ENCODE peak calls at places on chromosomes 7 and 10, in seven cellular contexts. One of them, this sample, is unnamed.

GRCh38 chr7:78296689-78297371 is 498.3 kb downstream of the PHTF2 start:
- DNase-seq in mesothelial cell of epicardium: no peak
- DNase-seq in neural crest cell: no peak
- DNase-seq in effector memory CD8-positive, alpha-beta T cell: no peak
- DNase-seq in NCI-H524: no peak
- DNase-seq in IMR-90: no peak
- DNase-seq in ELR: no peak
- DNase-seq in this sample: no peak

GRCh38 chr10:72340510-72340895 is 14.2 kb downstream of the DNAJB12 start:
- DNase-seq in IMR-90: no peak
- DNase-seq in ELR: peak; percentile 74
- DNase-seq in neural crest cell: peak; percentile 79
- DNase-seq in mesothelial cell of epicardium: peak; percentile 80
- DNase-seq in NCI-H524: peak; percentile 30
- DNase-seq in effector memory CD8-positive, alpha-beta T cell: peak; percentile 80
- DNase-seq in this sample: peak; percentile 86

GRCh38 chr7:114481995-114482394 is 67.4 kb downstream of the FOXP2 start:
- DNase-seq in ELR: peak; percentile 43
- DNase-seq in NCI-H524: peak; percentile 21
- DNase-seq in mesothelial cell of epicardium: no peak
- DNase-seq in neural crest cell: no peak
- DNase-seq in IMR-90: peak; percentile 69
- DNase-seq in effector memory CD8-positive, alpha-beta T cell: no peak
- DNase-seq in this sample: no peak

GRCh38 chr7:105389090-105389650 is 449 bp upstream of the SRPK2 start:
- DNase-seq in IMR-90: peak; percentile 40
- DNase-seq in effector memory CD8-positive, alpha-beta T cell: peak; percentile 3
- DNase-seq in neural crest cell: no peak
- DNase-seq in ELR: peak; percentile 65
- DNase-seq in NCI-H524: peak; percentile 42
- DNase-seq in mesothelial cell of epicardium: peak; percentile 59
- DNase-seq in this sample: peak; percentile 68

GRCh38 chr10:36725581-36726520 is 399.5 kb upstream of the ANKRD30A start:
- DNase-seq in mesothelial cell of epicardium: no peak
- DNase-seq in neural crest cell: no peak
- DNase-seq in IMR-90: peak; percentile 88
- DNase-seq in effector memory CD8-positive, alpha-beta T cell: no peak
- DNase-seq in NCI-H524: peak; percentile 64
- DNase-seq in ELR: peak; percentile 75
- DNase-seq in this sample: peak; percentile 53

GRCh38 chr7:149720372-149721083 is 52.9 kb downstream of the ZNF467 start:
- DNase-seq in neural crest cell: peak; percentile 31
- DNase-seq in ELR: no peak
- DNase-seq in NCI-H524: peak; percentile 78
- DNase-seq in IMR-90: no peak
- DNase-seq in effector memory CD8-positive, alpha-beta T cell: no peak
- DNase-seq in mesothelial cell of epicardium: no peak
- DNase-seq in this sample: peak; percentile 74

GRCh38 chr7:97187067-97187466 is 69.6 kb downstream of the SDHAF3 start:
- DNase-seq in NCI-H524: peak; percentile 36
- DNase-seq in effector memory CD8-positive, alpha-beta T cell: no peak
- DNase-seq in neural crest cell: no peak
- DNase-seq in ELR: peak; percentile 48
- DNase-seq in mesothelial cell of epicardium: no peak
- DNase-seq in IMR-90: peak; percentile 61
- DNase-seq in this sample: no peak

GRCh38 chr7:80318081-80318480 is 183.4 kb downstream of the GNAI1 start:
- DNase-seq in mesothelial cell of epicardium: no peak
- DNase-seq in NCI-H524: no peak
- DNase-seq in effector memory CD8-positive, alpha-beta T cell: no peak
- DNase-seq in IMR-90: no peak
- DNase-seq in neural crest cell: no peak
- DNase-seq in ELR: no peak
- DNase-seq in this sample: no peak

GRCh38 chr7:91140286-91140685 is 123.9 kb upstream of the FZD1 start:
- DNase-seq in ELR: no peak
- DNase-seq in NCI-H524: no peak
- DNase-seq in mesothelial cell of epicardium: no peak
- DNase-seq in IMR-90: no peak
- DNase-seq in effector memory CD8-positive, alpha-beta T cell: no peak
- DNase-seq in neural crest cell: no peak
- DNase-seq in this sample: no peak

GRCh38 chr7:30510124-30511074 is 5.8 kb upstream of the GGCT start:
- DNase-seq in mesothelial cell of epicardium: no peak
- DNase-seq in effector memory CD8-positive, alpha-beta T cell: no peak
- DNase-seq in neural crest cell: no peak
- DNase-seq in NCI-H524: no peak
- DNase-seq in ELR: peak; percentile 71
- DNase-seq in IMR-90: peak; percentile 44
- DNase-seq in this sample: peak; percentile 27

GRCh38 chr10:114470956-114471905 is 66.9 kb upstream of the AFAP1L2 start:
- DNase-seq in mesothelial cell of epicardium: peak; percentile 60
- DNase-seq in ELR: peak; percentile 76
- DNase-seq in neural crest cell: peak; percentile 49
- DNase-seq in NCI-H524: peak; percentile 50
- DNase-seq in IMR-90: peak; percentile 77
- DNase-seq in effector memory CD8-positive, alpha-beta T cell: peak; percentile 62
- DNase-seq in this sample: peak; percentile 69

GRCh38 chr10:131406676-131407392 is 95.3 kb upstream of the TCERG1L start:
- DNase-seq in ELR: no peak
- DNase-seq in NCI-H524: no peak
- DNase-seq in mesothelial cell of epicardium: no peak
- DNase-seq in IMR-90: no peak
- DNase-seq in effector memory CD8-positive, alpha-beta T cell: no peak
- DNase-seq in neural crest cell: no peak
- DNase-seq in this sample: no peak

GRCh38 chr7:26397786-26398435 is 106.2 kb downstream of the SNX10 start:
- DNase-seq in neural crest cell: peak; percentile 41
- DNase-seq in IMR-90: no peak
- DNase-seq in effector memory CD8-positive, alpha-beta T cell: no peak
- DNase-seq in ELR: peak; percentile 5
- DNase-seq in NCI-H524: peak; percentile 57
- DNase-seq in mesothelial cell of epicardium: peak; percentile 67
- DNase-seq in this sample: peak; percentile 68

GRCh38 chr7:17144313-17144712 is 154.1 kb upstream of the AHR start:
- DNase-seq in NCI-H524: no peak
- DNase-seq in neural crest cell: no peak
- DNase-seq in mesothelial cell of epicardium: no peak
- DNase-seq in effector memory CD8-positive, alpha-beta T cell: peak; percentile 35
- DNase-seq in IMR-90: peak; percentile 46
- DNase-seq in ELR: peak; percentile 89
- DNase-seq in this sample: no peak

GRCh38 chr7:99740573-99741437 is 5.8 kb upstream of the CYP3A7 start:
- DNase-seq in IMR-90: peak; percentile 42
- DNase-seq in neural crest cell: no peak
- DNase-seq in effector memory CD8-positive, alpha-beta T cell: no peak
- DNase-seq in NCI-H524: no peak
- DNase-seq in mesothelial cell of epicardium: no peak
- DNase-seq in ELR: peak; percentile 2
- DNase-seq in this sample: no peak

GRCh38 chr7:158649279-158649678 is 55.3 kb downstream of the NCAPG2 start:
- DNase-seq in ELR: peak; percentile 92
- DNase-seq in mesothelial cell of epicardium: no peak
- DNase-seq in neural crest cell: no peak
- DNase-seq in NCI-H524: peak; percentile 23
- DNase-seq in effector memory CD8-positive, alpha-beta T cell: no peak
- DNase-seq in IMR-90: peak; percentile 94
- DNase-seq in this sample: no peak

GRCh38 chr10:116055919-116056252 is 217.1 kb downstream of the GFRA1 start:
- DNase-seq in mesothelial cell of epicardium: no peak
- DNase-seq in neural crest cell: no peak
- DNase-seq in ELR: no peak
- DNase-seq in effector memory CD8-positive, alpha-beta T cell: no peak
- DNase-seq in IMR-90: no peak
- DNase-seq in NCI-H524: no peak
- DNase-seq in this sample: no peak

GRCh38 chr10:28839600-28840007 is 162.3 kb downstream of the BAMBI start:
- DNase-seq in IMR-90: peak; percentile 79
- DNase-seq in effector memory CD8-positive, alpha-beta T cell: no peak
- DNase-seq in NCI-H524: no peak
- DNase-seq in mesothelial cell of epicardium: peak; percentile 50
- DNase-seq in neural crest cell: no peak
- DNase-seq in ELR: no peak
- DNase-seq in this sample: no peak

GRCh38 chr7:134693256-134693655 is 46.6 kb downstream of the BPGM start:
- DNase-seq in neural crest cell: no peak
- DNase-seq in effector memory CD8-positive, alpha-beta T cell: no peak
- DNase-seq in mesothelial cell of epicardium: no peak
- DNase-seq in IMR-90: peak; percentile 96
- DNase-seq in ELR: peak; percentile 96
- DNase-seq in NCI-H524: no peak
- DNase-seq in this sample: no peak

GRCh38 chr10:68194290-68194689 is 37.6 kb downstream of the ATOH7 start:
- DNase-seq in ELR: no peak
- DNase-seq in IMR-90: no peak
- DNase-seq in mesothelial cell of epicardium: no peak
- DNase-seq in neural crest cell: no peak
- DNase-seq in effector memory CD8-positive, alpha-beta T cell: no peak
- DNase-seq in NCI-H524: no peak
- DNase-seq in this sample: no peak

GRCh38 chr10:133166828-133167692 is 7.0 kb downstream of the KNDC1 start:
- DNase-seq in ELR: no peak
- DNase-seq in mesothelial cell of epicardium: no peak
- DNase-seq in neural crest cell: no peak
- DNase-seq in effector memory CD8-positive, alpha-beta T cell: no peak
- DNase-seq in NCI-H524: no peak
- DNase-seq in IMR-90: no peak
- DNase-seq in this sample: peak; percentile 21

GRCh38 chr10:125104559-125104958 is 55.8 kb downstream of the CTBP2 start:
- DNase-seq in IMR-90: no peak
- DNase-seq in effector memory CD8-positive, alpha-beta T cell: no peak
- DNase-seq in neural crest cell: no peak
- DNase-seq in mesothelial cell of epicardium: no peak
- DNase-seq in ELR: no peak
- DNase-seq in NCI-H524: no peak
- DNase-seq in this sample: no peak

GRCh38 chr7:43612599-43613589 is 30.0 kb downstream of the STK17A start:
- DNase-seq in mesothelial cell of epicardium: no peak
- DNase-seq in ELR: no peak
- DNase-seq in IMR-90: peak; percentile 61
- DNase-seq in NCI-H524: no peak
- DNase-seq in neural crest cell: no peak
- DNase-seq in effector memory CD8-positive, alpha-beta T cell: no peak
- DNase-seq in this sample: no peak

GRCh38 chr7:126700807-126701604 is 551.7 kb downstream of the GRM8 start:
- DNase-seq in neural crest cell: peak; percentile 37
- DNase-seq in effector memory CD8-positive, alpha-beta T cell: peak; percentile 10
- DNase-seq in IMR-90: peak; percentile 78
- DNase-seq in mesothelial cell of epicardium: no peak
- DNase-seq in ELR: peak; percentile 97
- DNase-seq in NCI-H524: peak; percentile 69
- DNase-seq in this sample: peak; percentile 53